ENCODE peak calls at places on chromosome 12, in six cellular contexts. One of them, this sample, is unnamed.

GRCh38 chr12:77494306-77494705 is 336.4 kb upstream of the NAV3 start:
- DNase-seq in HCT116: no peak
- DNase-seq in neural progenitor cell: no peak
- DNase-seq in PC-3: no peak
- DNase-seq in GM23248: peak
- DNase-seq in SK-N-SH: no peak
- DNase-seq in this sample: no peak

GRCh38 chr12:94263905-94264655 is 115.7 kb downstream of the PLXNC1 start:
- DNase-seq in HCT116: no peak
- DNase-seq in neural progenitor cell: peak
- DNase-seq in PC-3: no peak
- DNase-seq in GM23248: peak
- DNase-seq in SK-N-SH: no peak
- DNase-seq in this sample: no peak

GRCh38 chr12:115355301-115355700 is 671.3 kb upstream of the TBX3 start:
- DNase-seq in HCT116: no peak
- DNase-seq in neural progenitor cell: no peak
- DNase-seq in PC-3: peak
- DNase-seq in GM23248: peak
- DNase-seq in SK-N-SH: no peak
- DNase-seq in this sample: no peak

GRCh38 chr12:114812858-114813761 is 129.1 kb upstream of the TBX3 start:
- DNase-seq in HCT116: no peak
- DNase-seq in neural progenitor cell: peak
- DNase-seq in PC-3: peak
- DNase-seq in GM23248: no peak
- DNase-seq in SK-N-SH: no peak
- DNase-seq in this sample: no peak

GRCh38 chr12:114681149-114681849 is 2.7 kb downstream of the TBX3 start:
- DNase-seq in HCT116: no peak
- DNase-seq in neural progenitor cell: no peak
- DNase-seq in PC-3: peak
- DNase-seq in GM23248: peak
- DNase-seq in SK-N-SH: no peak
- DNase-seq in this sample: no peak

GRCh38 chr12:101696477-101697196 is 803 bp upstream of the CHPT1 start:
- DNase-seq in HCT116: no peak
- DNase-seq in neural progenitor cell: no peak
- DNase-seq in PC-3: peak
- DNase-seq in GM23248: peak
- DNase-seq in SK-N-SH: peak
- DNase-seq in this sample: peak

GRCh38 chr12:90234455-90234854 is 525.8 kb upstream of the ATP2B1 start:
- DNase-seq in HCT116: no peak
- DNase-seq in neural progenitor cell: no peak
- DNase-seq in PC-3: no peak
- DNase-seq in GM23248: peak
- DNase-seq in SK-N-SH: no peak
- DNase-seq in this sample: no peak

GRCh38 chr12:26317942-26318565 is 122.7 kb downstream of the SSPN start:
- DNase-seq in HCT116: peak
- DNase-seq in neural progenitor cell: no peak
- DNase-seq in PC-3: peak
- DNase-seq in GM23248: peak
- DNase-seq in SK-N-SH: no peak
- DNase-seq in this sample: no peak

GRCh38 chr12:49060237-49061156 is at the start of gene KMT2D:
- DNase-seq in HCT116: peak
- DNase-seq in neural progenitor cell: peak
- DNase-seq in PC-3: peak
- DNase-seq in GM23248: peak
- DNase-seq in SK-N-SH: peak
- DNase-seq in this sample: peak

GRCh38 chr12:49059385-49060232 is 985 bp downstream of the KMT2D start:
- DNase-seq in HCT116: no peak
- DNase-seq in neural progenitor cell: peak
- DNase-seq in PC-3: peak
- DNase-seq in GM23248: peak
- DNase-seq in SK-N-SH: no peak
- DNase-seq in this sample: peak

GRCh38 chr12:49059063-49059384 is 1.6 kb downstream of the KMT2D start:
- DNase-seq in HCT116: no peak
- DNase-seq in neural progenitor cell: no peak
- DNase-seq in PC-3: no peak
- DNase-seq in GM23248: peak
- DNase-seq in SK-N-SH: peak
- DNase-seq in this sample: no peak

GRCh38 chr12:49058366-49059062 is 2.1 kb downstream of the KMT2D start:
- DNase-seq in HCT116: no peak
- DNase-seq in neural progenitor cell: peak
- DNase-seq in PC-3: no peak
- DNase-seq in GM23248: peak
- DNase-seq in SK-N-SH: peak
- DNase-seq in this sample: no peak

DNA sequence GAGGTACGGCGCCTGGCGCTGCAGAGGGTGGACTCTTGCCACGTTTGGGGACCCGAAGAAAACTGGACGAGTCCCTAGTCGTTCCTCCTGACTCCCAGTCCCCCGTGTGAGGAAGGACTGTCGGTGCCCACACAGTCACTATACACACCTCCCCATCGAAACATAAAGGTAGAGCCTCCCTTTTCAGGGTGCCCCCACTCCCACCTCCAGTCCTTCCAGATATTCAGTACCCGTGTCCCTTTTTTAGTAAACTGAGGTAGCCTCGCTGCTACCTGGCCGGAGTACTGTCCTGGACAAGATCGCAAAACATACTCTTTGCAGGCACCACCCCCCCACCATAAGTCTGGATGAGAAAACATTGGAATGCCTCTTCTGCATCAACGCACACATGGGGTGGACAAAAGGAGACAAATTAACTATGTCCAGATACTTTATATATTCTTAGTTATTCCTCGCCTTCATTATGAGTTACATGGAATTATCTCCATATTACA is 610 bp upstream of the KMT2D start:
- DNase-seq in HCT116: no peak
- DNase-seq in neural progenitor cell: peak
- DNase-seq in PC-3: no peak
- DNase-seq in GM23248: peak
- DNase-seq in SK-N-SH: no peak
- DNase-seq in this sample: peak
- H3K9ac ChIP-seq in HCT116: peak
- H3K9ac ChIP-seq in neural progenitor cell: no peak
- H3K9ac ChIP-seq in PC-3: peak
- H3K9ac ChIP-seq in GM23248: peak
- H3K9ac ChIP-seq in SK-N-SH: peak
- H3K9ac ChIP-seq in this sample: peak

GRCh38 chr12:6335451-6336078 is 6.3 kb downstream of the TNFRSF1A start:
- DNase-seq in HCT116: no peak
- DNase-seq in neural progenitor cell: peak
- DNase-seq in PC-3: peak
- DNase-seq in GM23248: peak
- DNase-seq in SK-N-SH: peak
- DNase-seq in this sample: peak
- H2AFZ ChIP-seq in HCT116: no peak
- H2AFZ ChIP-seq in neural progenitor cell: peak
- H2AFZ ChIP-seq in PC-3: peak
- H2AFZ ChIP-seq in GM23248: no peak
- H2AFZ ChIP-seq in SK-N-SH: no peak
- H2AFZ ChIP-seq in this sample: peak

GRCh38 chr12:1587927-1588573 is 6.3 kb downstream of the FBXL14 start:
- DNase-seq in HCT116: no peak
- DNase-seq in neural progenitor cell: peak
- DNase-seq in PC-3: peak
- DNase-seq in GM23248: no peak
- DNase-seq in SK-N-SH: no peak
- DNase-seq in this sample: no peak

GRCh38 chr12:1591543-1591942 is 2.8 kb downstream of the FBXL14 start:
- DNase-seq in HCT116: no peak
- DNase-seq in neural progenitor cell: no peak
- DNase-seq in PC-3: no peak
- DNase-seq in GM23248: peak
- DNase-seq in SK-N-SH: peak
- DNase-seq in this sample: no peak

GRCh38 chr12:1588574-1588944 is 5.8 kb downstream of the FBXL14 start:
- DNase-seq in HCT116: no peak
- DNase-seq in neural progenitor cell: no peak
- DNase-seq in PC-3: peak
- DNase-seq in GM23248: no peak
- DNase-seq in SK-N-SH: no peak
- DNase-seq in this sample: no peak

GRCh38 chr12:1591029-1591428 is 3.4 kb downstream of the FBXL14 start:
- DNase-seq in HCT116: no peak
- DNase-seq in neural progenitor cell: peak
- DNase-seq in PC-3: peak
- DNase-seq in GM23248: peak
- DNase-seq in SK-N-SH: no peak
- DNase-seq in this sample: peak

DNA sequence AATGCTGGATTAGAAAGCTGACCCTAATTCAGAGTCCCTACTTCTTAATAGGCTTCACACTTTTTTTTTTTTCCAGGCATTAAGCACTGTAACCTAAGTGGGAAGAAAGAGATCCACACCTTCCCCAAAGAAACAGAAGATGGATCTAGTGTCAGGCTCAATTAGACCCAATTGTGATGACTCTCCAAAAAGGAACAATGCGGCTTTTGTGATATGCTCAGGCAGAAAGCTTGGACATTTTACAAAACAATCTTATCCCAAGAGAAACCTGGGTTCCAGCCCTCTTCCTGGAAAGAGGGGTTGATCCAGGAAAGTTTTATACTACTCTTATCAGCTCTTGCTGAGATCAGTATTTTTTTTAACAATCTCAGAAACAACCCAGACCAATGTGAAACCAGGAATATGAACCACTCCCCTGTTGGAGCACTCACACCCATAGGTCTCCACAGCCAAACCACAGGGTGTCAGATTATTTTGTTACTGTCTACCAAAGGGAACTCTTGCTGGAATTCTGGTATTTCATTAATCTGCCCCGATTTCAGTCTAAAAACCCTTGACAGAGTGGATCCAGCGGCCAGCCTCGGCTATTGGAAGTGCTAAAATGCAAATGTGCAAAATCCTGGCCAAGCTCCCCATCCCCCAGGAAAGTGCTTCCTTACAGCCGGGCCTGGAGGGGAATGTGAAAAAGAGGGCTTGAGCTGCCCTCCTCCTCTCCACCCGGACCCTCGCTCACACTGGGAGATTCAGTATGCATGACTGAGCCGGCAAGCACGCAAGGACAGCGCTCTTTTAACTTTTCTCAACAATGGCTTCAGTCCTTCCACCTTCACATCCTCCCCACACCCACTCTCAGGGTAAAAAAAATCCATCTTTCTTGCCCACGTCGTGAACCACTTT is 4.0 kb downstream of the FBXL14 start:
- DNase-seq in HCT116: no peak
- DNase-seq in neural progenitor cell: peak
- DNase-seq in PC-3: no peak
- DNase-seq in GM23248: peak
- DNase-seq in SK-N-SH: no peak
- DNase-seq in this sample: no peak
- TF ChIP-seq EZH2phosphoT487 in HCT116: no peak
- TF ChIP-seq EZH2phosphoT487 in neural progenitor cell: no peak
- TF ChIP-seq EZH2phosphoT487 in PC-3: no peak
- TF ChIP-seq EZH2phosphoT487 in GM23248: no peak
- TF ChIP-seq EZH2phosphoT487 in SK-N-SH: no peak
- TF ChIP-seq EZH2phosphoT487 in this sample: no peak

DNA sequence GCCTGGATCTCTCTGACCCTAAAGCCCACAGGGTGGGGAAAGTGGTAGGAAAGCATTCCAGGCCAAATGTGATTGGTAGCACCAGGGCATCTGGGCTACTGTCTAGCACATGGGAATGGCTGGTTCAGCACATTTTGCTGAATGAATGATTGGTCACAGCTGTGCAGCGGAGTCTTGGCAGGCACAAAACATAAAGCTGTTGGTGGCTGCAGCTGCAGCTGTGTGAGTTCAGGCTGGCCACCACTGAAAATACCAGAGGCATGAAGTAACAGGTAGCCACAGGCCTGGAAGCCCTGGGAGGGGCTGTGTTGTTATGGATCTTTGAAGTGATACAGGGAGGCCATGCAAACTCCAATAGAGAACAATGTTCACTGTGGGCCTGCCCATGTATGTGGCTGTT is 72.7 kb downstream of the MYRFL start:
- DNase-seq in HCT116: no peak
- DNase-seq in neural progenitor cell: no peak
- DNase-seq in PC-3: peak
- DNase-seq in GM23248: peak
- DNase-seq in SK-N-SH: no peak
- DNase-seq in this sample: peak
- H3K9ac ChIP-seq in HCT116: no peak
- H3K9ac ChIP-seq in neural progenitor cell: no peak
- H3K9ac ChIP-seq in PC-3: no peak
- H3K9ac ChIP-seq in GM23248: no peak
- H3K9ac ChIP-seq in SK-N-SH: no peak
- H3K9ac ChIP-seq in this sample: no peak

DNA sequence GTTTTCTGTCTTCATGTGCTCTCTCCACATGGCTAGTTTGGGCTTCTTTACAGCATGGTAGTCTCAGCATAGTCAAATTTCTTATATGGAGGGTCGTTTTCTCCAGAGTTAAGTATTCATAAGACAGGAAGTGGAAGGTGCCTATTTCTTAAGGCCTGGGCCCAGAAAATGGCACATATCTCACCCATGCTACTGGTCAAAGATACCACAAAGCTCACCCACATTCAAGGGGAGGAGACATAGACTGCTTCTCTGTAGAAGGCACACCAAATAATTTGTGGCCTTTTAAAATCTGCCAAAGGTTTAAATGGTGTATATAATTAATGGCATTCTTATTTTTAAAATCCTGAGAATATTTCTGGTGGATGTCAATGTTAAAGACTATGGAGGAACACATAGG is 44.8 kb downstream of the CCDC91 start:
- DNase-seq in HCT116: no peak
- DNase-seq in neural progenitor cell: no peak
- DNase-seq in PC-3: no peak
- DNase-seq in GM23248: no peak
- DNase-seq in SK-N-SH: no peak
- DNase-seq in this sample: no peak
- H2AFZ ChIP-seq in HCT116: no peak
- H2AFZ ChIP-seq in neural progenitor cell: no peak
- H2AFZ ChIP-seq in PC-3: no peak
- H2AFZ ChIP-seq in GM23248: no peak
- H2AFZ ChIP-seq in SK-N-SH: no peak
- H2AFZ ChIP-seq in this sample: no peak

DNA sequence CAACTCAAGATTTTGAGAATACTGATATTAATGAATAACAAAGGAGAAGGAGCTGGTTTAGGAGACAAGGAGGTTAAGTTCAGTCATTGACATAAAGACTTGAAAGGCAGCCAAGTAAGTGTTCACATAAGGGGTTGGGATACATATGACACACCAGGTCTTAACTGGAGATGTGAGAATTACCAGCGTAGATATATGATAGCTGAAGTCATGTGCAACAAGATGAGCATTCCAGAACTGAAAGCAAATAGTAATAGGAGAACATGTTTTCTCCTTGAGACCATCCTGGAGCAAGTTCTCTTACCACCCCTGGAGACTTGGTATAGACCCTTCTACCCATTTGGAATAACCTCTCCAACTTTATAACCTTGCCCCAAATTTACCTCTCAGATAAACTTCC is 43.3 kb upstream of the NPFF start:
- DNase-seq in HCT116: no peak
- DNase-seq in neural progenitor cell: no peak
- DNase-seq in PC-3: peak
- DNase-seq in GM23248: peak
- DNase-seq in SK-N-SH: no peak
- DNase-seq in this sample: no peak
- TF ChIP-seq EZH2phosphoT487 in HCT116: no peak
- TF ChIP-seq EZH2phosphoT487 in neural progenitor cell: no peak
- TF ChIP-seq EZH2phosphoT487 in PC-3: no peak
- TF ChIP-seq EZH2phosphoT487 in GM23248: no peak
- TF ChIP-seq EZH2phosphoT487 in SK-N-SH: no peak
- TF ChIP-seq EZH2phosphoT487 in this sample: no peak